ENCODE peak calls at places on chromosomes 12 and 14, in five cellular contexts. E is HS-5; A is stimulated activated CD8-positive, alpha-beta memory T cell treated with anti-CD3 and anti-CD28 coated beads, Interleukin-15, amount 100 ng/mL, for 1 hour; S is GM12865; C is pancreas. H is an unnamed sample.

GRCh38 chr14:80549141-80549540 is 337.8 kb upstream of the DIO2 start:
- DNase-seq in S (no peak), A (no peak), C (no peak), E (no peak), H (no peak)

GRCh38 chr12:106582661-106583577 is at the start of gene RFX4:
- DNase-seq in S (no peak), E (no peak), C (no peak), A (no peak), H (no peak)

GRCh38 chr12:88127099-88127498 is 14.8 kb downstream of the CEP290 start:
- DNase-seq in A (no peak), S (no peak), E (no peak), C (no peak), H (no peak)

GRCh38 chr14:103068351-103069073 is 11.2 kb upstream of the CDC42BPB start:
- DNase-seq in A (no peak), S (no peak), E (no peak), C (no peak), H (no peak)

GRCh38 chr14:89418452-89418851 is 1.4 kb upstream of the FOXN3 start:
- DNase-seq in S (no peak), E (no peak), A (no peak), C (no peak), H (no peak)

GRCh38 chr14:57714487-57714899 is 151.4 kb downstream of the SLC35F4 start:
- DNase-seq in C (no peak), E (no peak), A (no peak), S (no peak), H (no peak)

GRCh38 chr12:105352049-105352448 is 21.6 kb downstream of the C12orf75 start:
- DNase-seq in S (peak; percentile 90), E (no peak), A (no peak), C (no peak), H (no peak)

GRCh38 chr14:20631023-20631820 is 10.3 kb downstream of the OR6S1 start:
- DNase-seq in S (peak; percentile 72), E (no peak), A (no peak), C (peak; percentile 18), H (peak; percentile 86)

GRCh38 chr12:52847335-52848102 is 1.3 kb downstream of the KRT78 start:
- DNase-seq in A (no peak), C (no peak), E (no peak), S (no peak), H (no peak)

GRCh38 chr12:6032726-6033125 is 87.7 kb upstream of the ANO2 start:
- DNase-seq in C (no peak), E (no peak), S (no peak), A (no peak), H (no peak)

H was measured in OCI-M1.